ENCODE peak calls at places on chromosomes 1 and 21, in eight cellular contexts. I is endothelial cell; Z is Calu3; J is SHP77 treated with DMSO at 0.1 percent for 48 hours; W is activated naive CD8-positive, alpha-beta T cell treated with anti-CD3 and anti-CD28 coated beads, Interleukin-2, amount 50 U/mL, for 16 hours; K is HTR-8/SVneo; O is posterior vena cava; X is KG1. E is an unnamed sample.
A peak's percentile ranks its signal among the peaks of the same experiment; 100 is the strongest.

GRCh38 chr1:177809844-177810243 is 160.0 kb downstream of the SEC16B start:
- DNase-seq in Z (no peak), X (no peak), J (no peak), I (no peak), W (no peak), O (no peak), K (no peak), E (no peak)

GRCh38 chr1:221778535-221779142 is 36.8 kb upstream of the DUSP10 start:
- DNase-seq in J (no peak), W (no peak), Z (no peak), K (no peak), X (peak; percentile 56), I (no peak), O (no peak), E (no peak)

GRCh38 chr1:50183734-50184133 is 75.0 kb downstream of the ELAVL4 start:
- DNase-seq in O (no peak), W (no peak), Z (no peak), I (no peak), J (no peak), K (no peak), X (no peak), E (no peak)

GRCh38 chr21:42021751-42022430 is 11.7 kb upstream of the ZBTB21 start:
- DNase-seq in Z (no peak), K (no peak), I (peak; percentile 15), W (no peak), X (no peak), O (no peak), J (no peak), E (no peak)

GRCh38 chr1:110258734-110259133 is 48.6 kb downstream of the KCNC4 start:
- DNase-seq in X (no peak), K (peak; percentile 19), W (no peak), Z (no peak), I (no peak), O (no peak), J (no peak), E (no peak)

GRCh38 chr21:39924577-39925308 is 57.5 kb downstream of the PCP4 start:
- DNase-seq in I (no peak), W (no peak), K (no peak), Z (peak; percentile 2), X (no peak), J (no peak), O (no peak), E (no peak)

GRCh38 chr1:228021526-228022030 is 14.8 kb downstream of the WNT3A start:
- DNase-seq in X (no peak), Z (peak; percentile 39), J (no peak), W (no peak), K (no peak), O (peak; percentile 72), I (no peak), E (no peak)

GRCh38 chr1:22457356-22457755 is 5.7 kb downstream of the ZBTB40 start:
- DNase-seq in J (no peak), X (no peak), O (no peak), I (no peak), W (no peak), Z (no peak), K (no peak), E (no peak)

GRCh38 chr1:41500378-41500777 is 15.9 kb upstream of the EDN2 start:
- DNase-seq in W (no peak), I (no peak), X (no peak), J (no peak), O (no peak), K (no peak), Z (peak; percentile 90), E (no peak)

GRCh38 chr1:82604524-82604923 is 803.8 kb downstream of the ADGRL2 start:
- DNase-seq in Z (no peak), W (no peak), K (no peak), I (no peak), O (no peak), X (no peak), J (no peak), E (no peak)

GRCh38 chr21:15445327-15445726 is 284.5 kb upstream of the USP25 start:
- DNase-seq in K (no peak), X (peak; percentile 32), J (no peak), Z (no peak), I (no peak), W (no peak), O (no peak), E (no peak)

GRCh38 chr1:212401838-212402582 is 12.7 kb downstream of the PACC1 start:
- DNase-seq in I (no peak), O (no peak), K (no peak), X (no peak), Z (no peak), W (no peak), J (no peak), E (peak; percentile 86)

GRCh38 chr1:215043405-215043804 is 39.1 kb upstream of the KCNK2 start:
- DNase-seq in K (no peak), J (no peak), Z (no peak), X (no peak), W (no peak), I (no peak), O (no peak), E (peak; percentile 4)

GRCh38 chr1:229461032-229461668 is 27.3 kb upstream of the ACTA1 start:
- DNase-seq in J (no peak), O (no peak), K (no peak), Z (no peak), I (no peak), X (no peak), W (no peak), E (no peak)

GRCh38 chr1:36497207-36497606 is 14.5 kb upstream of the CSF3R start:
- DNase-seq in X (no peak), O (no peak), J (no peak), I (no peak), K (no peak), Z (no peak), W (no peak), E (no peak)

GRCh38 chr1:94807742-94808491 is 12.2 kb upstream of the SLC44A3 start:
- DNase-seq in W (no peak), Z (peak; percentile 53), I (no peak), J (no peak), O (no peak), K (no peak), X (no peak), E (no peak)

GRCh38 chr21:21268885-21269284 is 270.7 kb downstream of the NCAM2 start:
- DNase-seq in W (no peak), J (no peak), I (no peak), X (no peak), Z (no peak), K (no peak), O (no peak), E (no peak)

GRCh38 chr1:178101654-178102053 is 7.8 kb downstream of the RASAL2 start:
- DNase-seq in O (no peak), Z (no peak), J (no peak), I (no peak), K (no peak), W (no peak), X (no peak), E (no peak)

GRCh38 chr1:63877021-63877767 is 103.4 kb downstream of the ROR1 start:
- DNase-seq in J (no peak), K (no peak), I (no peak), X (no peak), W (no peak), O (no peak), Z (no peak), E (no peak)

GRCh38 chr1:108532730-108533129 is 27.2 kb upstream of the EEIG2 start:
- DNase-seq in K (no peak), W (no peak), O (no peak), Z (no peak), I (no peak), J (no peak), X (no peak), E (no peak)

GRCh38 chr1:235018161-235018560 is 110.5 kb downstream of the TOMM20 start:
- DNase-seq in K (peak; percentile 39), X (no peak), Z (no peak), W (no peak), O (peak; percentile 85), I (no peak), J (no peak), E (peak; percentile 92)

GRCh38 chr1:31755197-31755611 is 8.9 kb downstream of the ADGRB2 start:
- DNase-seq in J (no peak), I (no peak), X (no peak), W (no peak), K (peak; percentile 41), Z (no peak), O (no peak), E (no peak)

GRCh38 chr1:193666485-193667083 is 480.2 kb upstream of the B3GALT2 start:
- DNase-seq in K (no peak), I (no peak), J (no peak), X (no peak), W (no peak), Z (no peak), O (no peak), E (no peak)

GRCh38 chr1:182962554-182963115 is 9.7 kb upstream of the SHCBP1L start:
- DNase-seq in Z (peak; percentile 80), O (peak; percentile 91), W (no peak), K (peak; percentile 85), I (peak; percentile 51), J (peak; percentile 67), X (no peak), E (peak; percentile 94)

GRCh38 chr1:162732566-162733335 is 57.8 kb upstream of the HSD17B7 start:
- DNase-seq in J (no peak), K (no peak), W (no peak), O (no peak), X (no peak), I (no peak), Z (no peak), E (no peak)

GRCh38 chr1:4227986-4228385 is 327.9 kb upstream of the C1orf174 start:
- DNase-seq in O (no peak), I (no peak), K (no peak), X (no peak), Z (no peak), J (no peak), W (no peak), E (no peak)

GRCh38 chr1:12617901-12618660 is at the start of gene DHRS3:
- DNase-seq in J (peak; percentile 30), O (peak; percentile 93), Z (peak; percentile 86), K (peak; percentile 74), W (peak; percentile 28), I (peak; percentile 74), X (peak; percentile 33), E (peak; percentile 67)

GRCh38 chr1:162560303-162561036 is 1.1 kb upstream of the UAP1 start:
- DNase-seq in I (no peak), J (no peak), X (no peak), W (no peak), O (no peak), Z (no peak), K (no peak), E (no peak)

GRCh38 chr1:59669752-59670312 is 144.9 kb upstream of the HOOK1 start:
- DNase-seq in O (peak; percentile 87), J (no peak), X (no peak), Z (no peak), K (peak; percentile 22), I (no peak), W (no peak), E (no peak)

GRCh38 chr1:51175278-51175677 is 60.8 kb upstream of the RNF11 start:
- DNase-seq in X (no peak), O (no peak), I (no peak), Z (no peak), K (no peak), W (no peak), J (no peak), E (no peak)

GRCh38 chr21:34369741-34370140 is 5.6 kb upstream of the SMIM11 start:
- DNase-seq in X (no peak), K (no peak), I (no peak), Z (no peak), W (no peak), O (no peak), J (no peak), E (no peak)

GRCh38 chr1:7432102-7432895 is 338.8 kb upstream of the VAMP3 start:
- DNase-seq in O (no peak), J (peak; percentile 55), I (no peak), Z (no peak), K (no peak), X (no peak), W (no peak), E (no peak)

GRCh38 chr21:46500224-46500861 is 41.7 kb downstream of the DIP2A start:
- DNase-seq in J (no peak), X (peak; percentile 18), O (no peak), I (no peak), K (peak; percentile 15), Z (no peak), W (no peak), E (no peak)

GRCh38 chr1:38525343-38525948 is 334.1 kb downstream of the RRAGC start:
- DNase-seq in X (no peak), W (no peak), J (no peak), Z (no peak), K (no peak), O (no peak), I (no peak), E (no peak)